ENCODE peak calls at places on chromosomes 11 and 22, in ten cellular contexts. W, M, V, F, A, Y, L, Q, G and K are unnamed samples.

GRCh38 chr11:2934611-2935239 is 5.5 kb upstream of the PHLDA2 start:
- DNase-seq in W (no peak), M (peak), V (no peak), F (peak), A (peak), Y (no peak), L (no peak), Q (no peak), G (no peak), K (no peak)

GRCh38 chr11:56968524-56968923 is 20.2 kb upstream of the OR5AK2 start:
- DNase-seq in W (no peak), M (no peak), V (no peak), F (no peak), A (no peak), Y (no peak), L (no peak), Q (no peak), G (no peak), K (no peak)

GRCh38 chr11:96037267-96037990 is 113.5 kb upstream of the MTMR2 start:
- DNase-seq in W (no peak), M (no peak), V (no peak), F (no peak), A (no peak), Y (no peak), L (no peak), Q (no peak), G (no peak), K (no peak)

GRCh38 chr11:113806403-113806802 is 26.8 kb downstream of the CLDN25 start:
- DNase-seq in W (peak), M (no peak), V (peak), F (no peak), A (no peak), Y (no peak), L (no peak), Q (no peak), G (no peak), K (peak)

GRCh38 chr11:60973699-60974098 is 2.2 kb downstream of the CD6 start:
- DNase-seq in W (no peak), M (no peak), V (no peak), F (no peak), A (no peak), Y (no peak), L (no peak), Q (no peak), G (no peak), K (no peak)

GRCh38 chr22:50548046-50548912 is 2.6 kb downstream of the KLHDC7B start:
- DNase-seq in W (no peak), M (no peak), V (no peak), F (no peak), A (no peak), Y (no peak), L (no peak), Q (peak), G (no peak), K (peak)

GRCh38 chr11:130849215-130849568 is 67.1 kb downstream of the SNX19 start:
- DNase-seq in W (no peak), M (no peak), V (no peak), F (no peak), A (no peak), Y (no peak), L (no peak), Q (no peak), G (no peak), K (no peak)

GRCh38 chr11:45095691-45096010 is 50.8 kb upstream of the PRDM11 start:
- DNase-seq in W (no peak), M (peak), V (no peak), F (no peak), A (no peak), Y (no peak), L (no peak), Q (no peak), G (no peak), K (no peak)

GRCh38 chr11:68413591-68413999 is 47.0 kb upstream of the PPP6R3 start:
- DNase-seq in W (no peak), M (no peak), V (no peak), F (no peak), A (no peak), Y (no peak), L (no peak), Q (no peak), G (no peak), K (no peak)

GRCh38 chr11:121652982-121653381 is 200.2 kb upstream of the SORL1-AS1 start:
- DNase-seq in W (no peak), M (no peak), V (no peak), F (no peak), A (no peak), Y (no peak), L (no peak), Q (no peak), G (no peak), K (no peak)

GRCh38 chr11:75771646-75772410 is 3.2 kb downstream of the DGAT2 start:
- DNase-seq in W (no peak), M (no peak), V (no peak), F (no peak), A (peak), Y (no peak), L (no peak), Q (no peak), G (no peak), K (peak)

GRCh38 chr11:86176165-86176884 is 68.2 kb upstream of the EED start:
- DNase-seq in W (no peak), M (no peak), V (no peak), F (peak), A (no peak), Y (no peak), L (no peak), Q (no peak), G (no peak), K (no peak)

GRCh38 chr11:59706518-59707285 is 6.9 kb downstream of the OR10V1 start:
- DNase-seq in W (peak), M (no peak), V (peak), F (no peak), A (no peak), Y (no peak), L (no peak), Q (no peak), G (no peak), K (peak)

GRCh38 chr11:74543991-74544390 is 48.4 kb upstream of the POLD3 start:
- DNase-seq in W (no peak), M (no peak), V (no peak), F (no peak), A (no peak), Y (no peak), L (no peak), Q (no peak), G (no peak), K (no peak)

GRCh38 chr11:66363805-66364535 is 7.6 kb downstream of the SLC29A2 start:
- DNase-seq in W (peak), M (no peak), V (peak), F (peak), A (no peak), Y (no peak), L (peak), Q (no peak), G (no peak), K (peak)

GRCh38 chr22:17767236-17768065 is 6.8 kb downstream of the BID start:
- DNase-seq in W (no peak), M (no peak), V (no peak), F (no peak), A (no peak), Y (no peak), L (no peak), Q (no peak), G (no peak), K (no peak)

GRCh38 chr11:61968758-61969390 is 1.4 kb upstream of the FTH1 start:
- DNase-seq in W (no peak), M (peak), V (no peak), F (no peak), A (peak), Y (no peak), L (no peak), Q (no peak), G (no peak), K (no peak)

GRCh38 chr11:19080579-19080993 is 20.1 kb upstream of the MRGPRX2 start:
- DNase-seq in W (no peak), M (no peak), V (no peak), F (no peak), A (no peak), Y (peak), L (no peak), Q (no peak), G (no peak), K (no peak)

GRCh38 chr11:19769820-19770219 is 57.2 kb downstream of the NAV2 start:
- DNase-seq in W (peak), M (no peak), V (no peak), F (no peak), A (no peak), Y (no peak), L (no peak), Q (no peak), G (no peak), K (no peak)

GRCh38 chr11:120168960-120169681 is 31.2 kb upstream of the TRIM29 start:
- DNase-seq in W (no peak), M (peak), V (peak), F (peak), A (peak), Y (peak), L (peak), Q (no peak), G (no peak), K (peak)

GRCh38 chr22:48197189-48197690 is 1434.8 kb downstream of the TBC1D22A start:
- DNase-seq in W (no peak), M (no peak), V (no peak), F (no peak), A (no peak), Y (no peak), L (no peak), Q (no peak), G (no peak), K (no peak)

GRCh38 chr11:88117281-88117858 is 57.9 kb downstream of the RAB38 start:
- DNase-seq in W (no peak), M (no peak), V (no peak), F (no peak), A (no peak), Y (no peak), L (no peak), Q (no peak), G (no peak), K (no peak)

GRCh38 chr11:134786636-134787035 is 374.6 kb upstream of the B3GAT1 start:
- DNase-seq in W (no peak), M (no peak), V (no peak), F (no peak), A (no peak), Y (no peak), L (no peak), Q (no peak), G (no peak), K (no peak)

GRCh38 chr11:96017872-96018271 is 94.0 kb upstream of the MTMR2 start:
- DNase-seq in W (no peak), M (no peak), V (no peak), F (no peak), A (no peak), Y (no peak), L (no peak), Q (no peak), G (no peak), K (no peak)

GRCh38 chr11:6297831-6298230 is 22.5 kb downstream of the CAVIN3 start:
- DNase-seq in W (no peak), M (no peak), V (no peak), F (no peak), A (no peak), Y (no peak), L (no peak), Q (no peak), G (no peak), K (no peak)

GRCh38 chr22:22021160-22021750 is 38.7 kb upstream of the TOP3B start:
- DNase-seq in W (no peak), M (no peak), V (no peak), F (no peak), A (no peak), Y (no peak), L (no peak), Q (no peak), G (no peak), K (no peak)

GRCh38 chr22:39935622-39936021 is 24.6 kb upstream of the TMA7B start:
- DNase-seq in W (no peak), M (peak), V (no peak), F (no peak), A (no peak), Y (no peak), L (no peak), Q (no peak), G (no peak), K (no peak)

GRCh38 chr11:46120361-46120710 is 918 bp downstream of the PHF21A start:
- DNase-seq in W (no peak), M (no peak), V (peak), F (no peak), A (peak), Y (no peak), L (no peak), Q (no peak), G (no peak), K (peak)

GRCh38 chr11:35529971-35530495 is 4.6 kb upstream of the PAMR1 start:
- DNase-seq in W (peak), M (no peak), V (no peak), F (no peak), A (peak), Y (no peak), L (no peak), Q (no peak), G (no peak), K (no peak)

GRCh38 chr11:87421422-87421821 is 383.7 kb downstream of the TMEM135 start:
- DNase-seq in W (no peak), M (no peak), V (peak), F (no peak), A (no peak), Y (peak), L (peak), Q (no peak), G (no peak), K (peak)

GRCh38 chr11:117794144-117794543 is 2.9 kb downstream of the DSCAML1 start:
- DNase-seq in W (no peak), M (no peak), V (no peak), F (no peak), A (no peak), Y (no peak), L (no peak), Q (no peak), G (no peak), K (no peak)

GRCh38 chr22:33539202-33539901 is 380.9 kb downstream of the LARGE1 start:
- DNase-seq in W (no peak), M (no peak), V (no peak), F (no peak), A (no peak), Y (no peak), L (no peak), Q (no peak), G (no peak), K (no peak)

GRCh38 chr11:27471588-27472397 is 797 bp downstream of the LGR4 start:
- DNase-seq in W (no peak), M (peak), V (no peak), F (peak), A (peak), Y (peak), L (no peak), Q (peak), G (no peak), K (peak)

GRCh38 chr11:111982019-111982464 is 43.2 kb upstream of the DLAT start:
- DNase-seq in W (no peak), M (no peak), V (peak), F (peak), A (no peak), Y (peak), L (peak), Q (peak), G (no peak), K (peak)

GRCh38 chr22:26650722-26651421 is 6.5 kb upstream of the MIAT start:
- DNase-seq in W (no peak), M (no peak), V (no peak), F (no peak), A (no peak), Y (no peak), L (no peak), Q (no peak), G (no peak), K (no peak)

GRCh38 chr22:42190274-42190673 is 59.7 kb upstream of the CYP2D6 start:
- DNase-seq in W (no peak), M (peak), V (no peak), F (no peak), A (no peak), Y (no peak), L (no peak), Q (no peak), G (no peak), K (no peak)

GRCh38 chr11:26539517-26539916 is 32.5 kb downstream of the MUC15 start:
- DNase-seq in W (no peak), M (no peak), V (no peak), F (no peak), A (no peak), Y (no peak), L (no peak), Q (no peak), G (no peak), K (no peak)

GRCh38 chr11:77411717-77412441 is 62.0 kb downstream of the PAK1 start:
- DNase-seq in W (peak), M (peak), V (peak), F (peak), A (peak), Y (peak), L (peak), Q (peak), G (peak), K (peak)

GRCh38 chr11:120519474-120519873 is 7.9 kb downstream of the GRIK4 start:
- DNase-seq in W (no peak), M (no peak), V (no peak), F (no peak), A (peak), Y (no peak), L (no peak), Q (no peak), G (no peak), K (no peak)

GRCh38 chr11:63670738-63671321 is 346 bp downstream of the ATL3 start:
- DNase-seq in W (no peak), M (peak), V (peak), F (peak), A (peak), Y (peak), L (no peak), Q (peak), G (no peak), K (peak)

GRCh38 chr11:63672156-63672463 is 934 bp upstream of the ATL3 start:
- DNase-seq in W (no peak), M (no peak), V (no peak), F (no peak), A (no peak), Y (no peak), L (no peak), Q (no peak), G (no peak), K (no peak)

GRCh38 chr11:63670077-63670737 is 969 bp downstream of the ATL3 start:
- DNase-seq in W (no peak), M (no peak), V (no peak), F (no peak), A (no peak), Y (no peak), L (no peak), Q (no peak), G (no peak), K (no peak)

GRCh38 chr11:63672934-63673539 is 1.9 kb upstream of the ATL3 start:
- DNase-seq in W (no peak), M (no peak), V (no peak), F (no peak), A (no peak), Y (no peak), L (no peak), Q (no peak), G (no peak), K (no peak)

DNA sequence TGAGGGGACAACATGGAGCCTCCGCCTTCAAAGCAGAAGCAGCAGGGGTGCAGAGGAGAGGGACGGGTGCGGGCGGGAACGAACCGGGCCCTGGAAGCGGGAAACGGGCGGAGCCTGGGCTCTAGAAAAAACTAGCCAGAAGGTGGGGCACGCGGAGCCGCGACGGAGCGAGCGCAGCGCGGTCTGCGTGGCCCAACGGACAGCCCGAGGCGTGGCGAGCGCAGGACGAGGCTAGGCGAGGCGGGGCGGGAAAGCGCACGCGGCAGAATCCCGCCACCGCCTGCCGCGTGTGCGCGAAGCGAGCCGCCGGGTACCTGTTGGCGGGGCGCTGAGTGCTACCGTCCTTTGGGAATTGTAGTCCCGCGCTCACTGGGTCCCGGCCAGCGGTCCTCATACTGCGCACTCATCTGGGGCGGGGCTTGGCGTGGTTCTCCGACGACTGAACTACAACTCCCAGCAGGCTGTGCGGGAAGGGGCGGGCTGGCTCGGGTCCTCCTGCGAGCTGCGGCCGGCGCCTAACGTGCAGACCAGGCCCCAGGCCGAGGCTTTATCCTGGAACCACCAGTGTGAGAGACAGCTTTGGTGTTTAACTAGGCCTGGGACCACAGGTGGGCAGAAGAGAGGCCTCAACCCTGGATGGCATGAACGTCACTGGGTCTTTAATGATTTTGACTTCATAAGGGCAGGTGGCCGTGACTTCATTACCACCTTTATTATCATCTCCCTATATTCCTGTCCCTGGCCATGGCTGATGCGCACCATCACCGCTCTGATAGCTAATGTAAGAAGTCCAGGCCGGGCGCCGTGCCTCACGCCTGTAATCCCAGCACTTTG is at the start of gene ATL3:
- DNase-seq in W (peak), M (peak), V (peak), F (peak), A (peak), Y (peak), L (peak), Q (peak), G (peak), K (peak)
- TF ChIP-seq POLR2A in W (peak), M (no peak), V (peak), F (peak), A (no peak), Y (peak), L (no peak), Q (peak), G (peak), K (peak)

GRCh38 chr22:46105494-46106278 is 44.6 kb upstream of the PPARA start:
- DNase-seq in W (no peak), M (no peak), V (peak), F (peak), A (peak), Y (peak), L (no peak), Q (no peak), G (no peak), K (peak)
- TF ChIP-seq POLR2A in W (no peak), M (no peak), V (no peak), F (no peak), A (no peak), Y (peak), L (no peak), Q (peak), G (no peak), K (no peak)

GRCh38 chr22:47136671-47137070 is 374.2 kb downstream of the TBC1D22A start:
- DNase-seq in W (no peak), M (no peak), V (no peak), F (no peak), A (no peak), Y (no peak), L (no peak), Q (no peak), G (no peak), K (no peak)
- TF ChIP-seq POLR2A in W (no peak), M (no peak), V (no peak), F (no peak), A (no peak), Y (no peak), L (no peak), Q (no peak), G (no peak), K (no peak)

DNA sequence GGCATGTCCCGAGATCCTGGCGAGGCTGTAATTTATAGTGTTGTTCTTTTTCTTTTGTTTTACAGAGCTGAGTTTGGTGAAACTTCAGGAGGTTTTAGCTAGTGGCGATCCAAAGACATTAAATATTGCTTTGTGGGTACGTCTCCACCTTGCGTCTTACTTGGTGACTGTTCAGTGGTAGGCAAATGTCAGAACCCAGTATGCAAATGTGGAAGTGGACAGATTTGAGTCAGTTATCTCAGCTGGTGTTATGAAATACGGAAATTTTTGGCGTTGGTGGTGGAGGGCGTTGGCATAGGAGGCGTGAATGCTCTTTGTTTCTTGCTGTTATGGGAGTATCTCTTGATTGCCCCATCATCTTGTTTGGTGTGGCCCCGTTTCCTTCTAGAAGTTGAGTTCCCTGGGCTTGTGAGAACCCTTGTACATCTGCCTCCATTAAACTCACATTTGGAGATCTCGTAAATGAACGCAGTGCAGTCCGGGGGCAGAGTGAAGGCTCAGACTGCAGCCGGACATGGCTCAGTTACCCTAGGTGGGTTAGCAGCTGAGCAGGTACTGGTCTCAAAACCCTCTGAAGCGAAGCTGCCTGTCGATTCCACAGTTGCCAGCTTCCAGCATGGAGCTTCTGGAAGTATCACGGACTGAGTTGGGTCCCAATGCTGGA is 39.9 kb downstream of the PTPRJ start:
- DNase-seq in W (no peak), M (no peak), V (no peak), F (no peak), A (no peak), Y (no peak), L (no peak), Q (peak), G (no peak), K (peak)
- TF ChIP-seq POLR2A in W (no peak), M (no peak), V (no peak), F (no peak), A (no peak), Y (no peak), L (no peak), Q (no peak), G (no peak), K (no peak)

GRCh38 chr11:65307298-65308229 is 7.1 kb upstream of the CDC42EP2 start:
- DNase-seq in W (no peak), M (no peak), V (no peak), F (no peak), A (no peak), Y (no peak), L (no peak), Q (no peak), G (no peak), K (no peak)
- TF ChIP-seq POLR2A in W (no peak), M (no peak), V (no peak), F (no peak), A (no peak), Y (no peak), L (no peak), Q (no peak), G (no peak), K (no peak)